ENCODE peak calls at places on chromosomes 12 and 14, in eight cellular contexts. One of them, this sample, is unnamed.

GRCh38 chr12:131733874-131734273 is 23.0 kb downstream of the SFSWAP start:
- DNase-seq in RWPE1: no peak
- DNase-seq in epithelial cell of esophagus: no peak
- DNase-seq in gastrocnemius medialis: no peak
- DNase-seq in cardiac muscle cell: no peak
- DNase-seq in upper lobe of right lung: no peak
- DNase-seq in fibroblast of lung: no peak
- DNase-seq in omental fat pad: no peak
- DNase-seq in this sample: no peak

GRCh38 chr12:56042430-56043203 is 899 bp downstream of the RPS26 start:
- DNase-seq in RWPE1: no peak
- DNase-seq in fibroblast of lung: no peak
- DNase-seq in omental fat pad: no peak
- DNase-seq in upper lobe of right lung: no peak
- DNase-seq in gastrocnemius medialis: no peak
- DNase-seq in epithelial cell of esophagus: no peak
- DNase-seq in cardiac muscle cell: no peak
- DNase-seq in this sample: no peak

GRCh38 chr14:101721951-101722661 is 39.4 kb upstream of the PPP2R5C start:
- DNase-seq in RWPE1: peak
- DNase-seq in upper lobe of right lung: no peak
- DNase-seq in gastrocnemius medialis: peak
- DNase-seq in omental fat pad: no peak
- DNase-seq in fibroblast of lung: peak
- DNase-seq in cardiac muscle cell: no peak
- DNase-seq in epithelial cell of esophagus: peak
- DNase-seq in this sample: no peak

GRCh38 chr12:19198272-19198671 is 68.7 kb downstream of the PLEKHA5 start:
- DNase-seq in omental fat pad: no peak
- DNase-seq in cardiac muscle cell: no peak
- DNase-seq in upper lobe of right lung: no peak
- DNase-seq in RWPE1: peak
- DNase-seq in epithelial cell of esophagus: peak
- DNase-seq in fibroblast of lung: peak
- DNase-seq in gastrocnemius medialis: no peak
- DNase-seq in this sample: no peak

GRCh38 chr14:65251213-65251612 is 148.9 kb upstream of the MAX start:
- DNase-seq in gastrocnemius medialis: peak
- DNase-seq in omental fat pad: no peak
- DNase-seq in RWPE1: no peak
- DNase-seq in epithelial cell of esophagus: peak
- DNase-seq in upper lobe of right lung: no peak
- DNase-seq in cardiac muscle cell: no peak
- DNase-seq in fibroblast of lung: peak
- DNase-seq in this sample: no peak

GRCh38 chr12:132638541-132639408 is 20.2 kb downstream of the P2RX2 start:
- DNase-seq in gastrocnemius medialis: peak
- DNase-seq in omental fat pad: no peak
- DNase-seq in fibroblast of lung: peak
- DNase-seq in epithelial cell of esophagus: peak
- DNase-seq in cardiac muscle cell: peak
- DNase-seq in RWPE1: peak
- DNase-seq in upper lobe of right lung: no peak
- DNase-seq in this sample: peak

GRCh38 chr12:3523058-3523457 is 32.1 kb downstream of the PRMT8 start:
- DNase-seq in upper lobe of right lung: no peak
- DNase-seq in cardiac muscle cell: no peak
- DNase-seq in omental fat pad: no peak
- DNase-seq in epithelial cell of esophagus: peak
- DNase-seq in RWPE1: peak
- DNase-seq in fibroblast of lung: no peak
- DNase-seq in gastrocnemius medialis: no peak
- DNase-seq in this sample: no peak

GRCh38 chr12:111268738-111269572 is 99.9 kb downstream of the PHETA1 start:
- DNase-seq in RWPE1: no peak
- DNase-seq in omental fat pad: no peak
- DNase-seq in cardiac muscle cell: no peak
- DNase-seq in epithelial cell of esophagus: no peak
- DNase-seq in fibroblast of lung: no peak
- DNase-seq in upper lobe of right lung: no peak
- DNase-seq in gastrocnemius medialis: no peak
- DNase-seq in this sample: peak

GRCh38 chr12:108955225-108955835 is 65.5 kb downstream of the SVOP start:
- DNase-seq in fibroblast of lung: peak
- DNase-seq in omental fat pad: no peak
- DNase-seq in RWPE1: peak
- DNase-seq in cardiac muscle cell: peak
- DNase-seq in upper lobe of right lung: no peak
- DNase-seq in gastrocnemius medialis: peak
- DNase-seq in epithelial cell of esophagus: peak
- DNase-seq in this sample: peak

GRCh38 chr14:63890553-63890952 is 37.7 kb downstream of the SYNE2 start:
- DNase-seq in fibroblast of lung: no peak
- DNase-seq in upper lobe of right lung: no peak
- DNase-seq in cardiac muscle cell: no peak
- DNase-seq in RWPE1: no peak
- DNase-seq in gastrocnemius medialis: no peak
- DNase-seq in omental fat pad: no peak
- DNase-seq in epithelial cell of esophagus: peak
- DNase-seq in this sample: no peak

GRCh38 chr12:95548056-95548538 is 3.2 kb downstream of the USP44 start:
- DNase-seq in RWPE1: no peak
- DNase-seq in gastrocnemius medialis: no peak
- DNase-seq in upper lobe of right lung: peak
- DNase-seq in fibroblast of lung: no peak
- DNase-seq in epithelial cell of esophagus: no peak
- DNase-seq in omental fat pad: no peak
- DNase-seq in cardiac muscle cell: peak
- DNase-seq in this sample: no peak

GRCh38 chr12:65004270-65004669 is 116.8 kb downstream of the WIF1 start:
- DNase-seq in cardiac muscle cell: no peak
- DNase-seq in RWPE1: peak
- DNase-seq in epithelial cell of esophagus: peak
- DNase-seq in fibroblast of lung: no peak
- DNase-seq in gastrocnemius medialis: no peak
- DNase-seq in omental fat pad: no peak
- DNase-seq in upper lobe of right lung: no peak
- DNase-seq in this sample: no peak

GRCh38 chr12:107349008-107349747 is 255.8 kb upstream of the CRY1 start:
- DNase-seq in upper lobe of right lung: no peak
- DNase-seq in cardiac muscle cell: no peak
- DNase-seq in gastrocnemius medialis: no peak
- DNase-seq in RWPE1: peak
- DNase-seq in epithelial cell of esophagus: peak
- DNase-seq in omental fat pad: no peak
- DNase-seq in fibroblast of lung: peak
- DNase-seq in this sample: no peak

GRCh38 chr14:105745433-105746123 is 219.2 kb downstream of the TMEM121 start:
- DNase-seq in upper lobe of right lung: no peak
- DNase-seq in epithelial cell of esophagus: no peak
- DNase-seq in RWPE1: no peak
- DNase-seq in omental fat pad: peak
- DNase-seq in fibroblast of lung: no peak
- DNase-seq in gastrocnemius medialis: no peak
- DNase-seq in cardiac muscle cell: no peak
- DNase-seq in this sample: no peak

GRCh38 chr12:133206390-133206789 is 25.1 kb downstream of the ZNF268 start:
- DNase-seq in omental fat pad: no peak
- DNase-seq in upper lobe of right lung: no peak
- DNase-seq in fibroblast of lung: no peak
- DNase-seq in RWPE1: no peak
- DNase-seq in epithelial cell of esophagus: no peak
- DNase-seq in gastrocnemius medialis: no peak
- DNase-seq in cardiac muscle cell: no peak
- DNase-seq in this sample: no peak

GRCh38 chr12:29582156-29582555 is 84.7 kb upstream of the OVCH1 start:
- DNase-seq in fibroblast of lung: no peak
- DNase-seq in omental fat pad: no peak
- DNase-seq in upper lobe of right lung: no peak
- DNase-seq in gastrocnemius medialis: no peak
- DNase-seq in RWPE1: no peak
- DNase-seq in epithelial cell of esophagus: no peak
- DNase-seq in cardiac muscle cell: no peak
- DNase-seq in this sample: no peak

GRCh38 chr12:6735448-6736191 is 11.8 kb downstream of the COPS7A start:
- DNase-seq in upper lobe of right lung: peak
- DNase-seq in RWPE1: peak
- DNase-seq in omental fat pad: peak
- DNase-seq in cardiac muscle cell: peak
- DNase-seq in gastrocnemius medialis: peak
- DNase-seq in fibroblast of lung: peak
- DNase-seq in epithelial cell of esophagus: peak
- DNase-seq in this sample: peak

GRCh38 chr14:87483651-87484260 is 509.2 kb downstream of the GALC start:
- DNase-seq in fibroblast of lung: peak
- DNase-seq in RWPE1: peak
- DNase-seq in gastrocnemius medialis: no peak
- DNase-seq in upper lobe of right lung: no peak
- DNase-seq in omental fat pad: no peak
- DNase-seq in epithelial cell of esophagus: peak
- DNase-seq in cardiac muscle cell: no peak
- DNase-seq in this sample: no peak

GRCh38 chr12:2414810-2415567 is 362.2 kb downstream of the CACNA1C start:
- DNase-seq in upper lobe of right lung: peak
- DNase-seq in cardiac muscle cell: no peak
- DNase-seq in omental fat pad: no peak
- DNase-seq in RWPE1: no peak
- DNase-seq in fibroblast of lung: no peak
- DNase-seq in gastrocnemius medialis: no peak
- DNase-seq in epithelial cell of esophagus: no peak
- DNase-seq in this sample: no peak

GRCh38 chr12:57487597-57488396 is at the start of gene MARS1:
- DNase-seq in omental fat pad: peak
- DNase-seq in gastrocnemius medialis: peak
- DNase-seq in upper lobe of right lung: peak
- DNase-seq in fibroblast of lung: peak
- DNase-seq in cardiac muscle cell: peak
- DNase-seq in RWPE1: peak
- DNase-seq in epithelial cell of esophagus: peak
- DNase-seq in this sample: peak
- TF ChIP-seq CTCF in omental fat pad: no peak
- TF ChIP-seq CTCF in gastrocnemius medialis: no peak
- TF ChIP-seq CTCF in upper lobe of right lung: no peak
- TF ChIP-seq CTCF in fibroblast of lung: no peak
- TF ChIP-seq CTCF in cardiac muscle cell: no peak
- TF ChIP-seq CTCF in RWPE1: peak
- TF ChIP-seq CTCF in epithelial cell of esophagus: no peak
- TF ChIP-seq CTCF in this sample: no peak

GRCh38 chr12:59650594-59651229 is 54.9 kb downstream of the SLC16A7 start:
- DNase-seq in gastrocnemius medialis: no peak
- DNase-seq in RWPE1: no peak
- DNase-seq in upper lobe of right lung: no peak
- DNase-seq in omental fat pad: no peak
- DNase-seq in epithelial cell of esophagus: no peak
- DNase-seq in fibroblast of lung: peak
- DNase-seq in cardiac muscle cell: no peak
- DNase-seq in this sample: no peak

GRCh38 chr12:59646636-59647035 is 50.8 kb downstream of the SLC16A7 start:
- DNase-seq in upper lobe of right lung: no peak
- DNase-seq in RWPE1: no peak
- DNase-seq in gastrocnemius medialis: no peak
- DNase-seq in epithelial cell of esophagus: peak
- DNase-seq in omental fat pad: no peak
- DNase-seq in fibroblast of lung: no peak
- DNase-seq in cardiac muscle cell: no peak
- DNase-seq in this sample: no peak

GRCh38 chr12:59643576-59643975 is 47.7 kb downstream of the SLC16A7 start:
- DNase-seq in RWPE1: no peak
- DNase-seq in upper lobe of right lung: no peak
- DNase-seq in fibroblast of lung: no peak
- DNase-seq in gastrocnemius medialis: no peak
- DNase-seq in omental fat pad: no peak
- DNase-seq in epithelial cell of esophagus: no peak
- DNase-seq in cardiac muscle cell: no peak
- DNase-seq in this sample: no peak

GRCh38 chr12:59649203-59649602 is 53.4 kb downstream of the SLC16A7 start:
- DNase-seq in omental fat pad: no peak
- DNase-seq in upper lobe of right lung: no peak
- DNase-seq in epithelial cell of esophagus: peak
- DNase-seq in gastrocnemius medialis: no peak
- DNase-seq in RWPE1: no peak
- DNase-seq in cardiac muscle cell: no peak
- DNase-seq in fibroblast of lung: peak
- DNase-seq in this sample: no peak

DNA sequence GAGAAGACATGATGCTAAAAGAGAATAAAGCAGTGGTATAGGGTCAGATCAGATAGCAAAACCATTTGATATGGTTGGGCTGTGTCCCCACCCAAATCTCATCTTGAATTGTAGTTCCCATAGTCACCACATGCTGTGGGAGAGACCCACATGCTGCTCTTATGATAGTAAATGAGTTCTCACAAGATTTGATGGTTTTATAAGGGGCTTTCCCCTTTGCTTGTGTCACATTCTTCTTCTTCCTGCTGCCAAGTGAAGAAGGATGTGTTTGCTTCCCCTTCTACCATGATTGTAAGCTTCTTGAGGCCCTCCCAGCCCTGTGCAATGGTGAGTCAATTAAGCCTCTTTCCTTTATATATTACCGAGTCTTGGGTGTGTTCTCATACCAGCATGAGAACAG is 49.4 kb downstream of the SLC16A7 start:
- DNase-seq in epithelial cell of esophagus: no peak
- DNase-seq in cardiac muscle cell: no peak
- DNase-seq in RWPE1: no peak
- DNase-seq in omental fat pad: no peak
- DNase-seq in gastrocnemius medialis: no peak
- DNase-seq in upper lobe of right lung: no peak
- DNase-seq in fibroblast of lung: no peak
- DNase-seq in this sample: no peak
- TF ChIP-seq CTCF in epithelial cell of esophagus: no peak
- TF ChIP-seq CTCF in cardiac muscle cell: no peak
- TF ChIP-seq CTCF in RWPE1: no peak
- TF ChIP-seq CTCF in omental fat pad: no peak
- TF ChIP-seq CTCF in gastrocnemius medialis: no peak
- TF ChIP-seq CTCF in upper lobe of right lung: no peak
- TF ChIP-seq CTCF in fibroblast of lung: no peak
- TF ChIP-seq CTCF in this sample: no peak

DNA sequence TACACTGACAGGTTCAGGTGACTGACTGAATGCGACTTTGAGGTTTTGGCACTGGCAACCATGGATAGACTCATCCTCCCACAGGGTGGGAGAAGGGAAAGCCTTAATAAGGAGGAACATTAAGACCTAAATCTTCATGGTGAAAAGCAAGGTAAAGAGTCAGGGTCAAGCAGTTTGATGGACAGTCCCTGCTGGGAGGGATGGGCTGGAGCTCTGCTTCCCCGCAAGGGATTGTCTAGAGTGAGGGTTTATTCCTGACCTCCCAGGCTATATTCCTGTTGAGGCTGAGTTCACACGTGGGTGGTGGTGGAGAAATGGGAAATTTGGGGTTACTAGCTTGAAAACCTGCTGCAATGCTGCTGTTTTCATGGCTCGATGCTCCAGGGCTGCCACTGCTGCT is 9.4 kb upstream of the STAC3 start:
- DNase-seq in upper lobe of right lung: no peak
- DNase-seq in fibroblast of lung: no peak
- DNase-seq in epithelial cell of esophagus: no peak
- DNase-seq in gastrocnemius medialis: no peak
- DNase-seq in omental fat pad: no peak
- DNase-seq in RWPE1: no peak
- DNase-seq in cardiac muscle cell: no peak
- DNase-seq in this sample: no peak
- TF ChIP-seq CTCF in upper lobe of right lung: no peak
- TF ChIP-seq CTCF in fibroblast of lung: no peak
- TF ChIP-seq CTCF in epithelial cell of esophagus: no peak
- TF ChIP-seq CTCF in gastrocnemius medialis: no peak
- TF ChIP-seq CTCF in omental fat pad: no peak
- TF ChIP-seq CTCF in RWPE1: no peak
- TF ChIP-seq CTCF in cardiac muscle cell: no peak
- TF ChIP-seq CTCF in this sample: no peak

GRCh38 chr14:49464885-49465284 is 121.3 kb downstream of the RPS29 start:
- DNase-seq in epithelial cell of esophagus: no peak
- DNase-seq in gastrocnemius medialis: no peak
- DNase-seq in omental fat pad: no peak
- DNase-seq in fibroblast of lung: no peak
- DNase-seq in cardiac muscle cell: peak
- DNase-seq in RWPE1: no peak
- DNase-seq in upper lobe of right lung: no peak
- DNase-seq in this sample: peak
- TF ChIP-seq CTCF in epithelial cell of esophagus: peak
- TF ChIP-seq CTCF in gastrocnemius medialis: no peak
- TF ChIP-seq CTCF in omental fat pad: no peak
- TF ChIP-seq CTCF in fibroblast of lung: no peak
- TF ChIP-seq CTCF in cardiac muscle cell: peak
- TF ChIP-seq CTCF in RWPE1: no peak
- TF ChIP-seq CTCF in upper lobe of right lung: no peak
- TF ChIP-seq CTCF in this sample: peak